ENCODE peak calls at places on chromosome 17, in ten cellular contexts. One of them, this sample, is unnamed.

GRCh38 chr17:1110844-1111598 is 68.8 kb downstream of the ABR start:
- DNase-seq in GM23248: peak
- DNase-seq in tibial artery: peak
- DNase-seq in dorsolateral prefrontal cortex: no peak
- DNase-seq in BJ: peak
- DNase-seq in AG04450: peak
- DNase-seq in CD4-positive, alpha-beta memory T cell: peak
- DNase-seq in HL-60: peak
- DNase-seq in lower leg skin: peak
- DNase-seq in HCT116: peak
- DNase-seq in this sample: peak

GRCh38 chr17:46035112-46035818 is 36.2 kb downstream of the STH start:
- DNase-seq in dorsolateral prefrontal cortex: no peak
- DNase-seq in HCT116: no peak
- DNase-seq in AG04450: no peak
- DNase-seq in BJ: no peak
- DNase-seq in tibial artery: no peak
- DNase-seq in HL-60: no peak
- DNase-seq in CD4-positive, alpha-beta memory T cell: peak
- DNase-seq in GM23248: no peak
- DNase-seq in lower leg skin: no peak
- DNase-seq in this sample: no peak

GRCh38 chr17:82737981-82738877 is 2.8 kb downstream of the FN3K start:
- DNase-seq in tibial artery: no peak
- DNase-seq in CD4-positive, alpha-beta memory T cell: no peak
- DNase-seq in HL-60: no peak
- DNase-seq in HCT116: no peak
- DNase-seq in lower leg skin: no peak
- DNase-seq in GM23248: peak
- DNase-seq in AG04450: no peak
- DNase-seq in dorsolateral prefrontal cortex: peak
- DNase-seq in BJ: no peak
- DNase-seq in this sample: no peak

GRCh38 chr17:71127416-71127815 is 958.1 kb downstream of the KCNJ2 start:
- DNase-seq in tibial artery: no peak
- DNase-seq in CD4-positive, alpha-beta memory T cell: no peak
- DNase-seq in lower leg skin: no peak
- DNase-seq in AG04450: no peak
- DNase-seq in BJ: no peak
- DNase-seq in HL-60: no peak
- DNase-seq in HCT116: no peak
- DNase-seq in GM23248: no peak
- DNase-seq in dorsolateral prefrontal cortex: no peak
- DNase-seq in this sample: no peak

GRCh38 chr17:40303009-40303657 is 5.8 kb upstream of the RARA start:
- DNase-seq in GM23248: peak
- DNase-seq in HL-60: no peak
- DNase-seq in HCT116: peak
- DNase-seq in CD4-positive, alpha-beta memory T cell: peak
- DNase-seq in BJ: no peak
- DNase-seq in lower leg skin: peak
- DNase-seq in tibial artery: no peak
- DNase-seq in dorsolateral prefrontal cortex: no peak
- DNase-seq in AG04450: peak
- DNase-seq in this sample: no peak

GRCh38 chr17:61689610-61690180 is 98.7 kb upstream of the NACA2 start:
- DNase-seq in AG04450: no peak
- DNase-seq in lower leg skin: no peak
- DNase-seq in HL-60: no peak
- DNase-seq in tibial artery: no peak
- DNase-seq in GM23248: peak
- DNase-seq in CD4-positive, alpha-beta memory T cell: no peak
- DNase-seq in BJ: no peak
- DNase-seq in HCT116: no peak
- DNase-seq in dorsolateral prefrontal cortex: no peak
- DNase-seq in this sample: no peak

GRCh38 chr17:8740486-8740885 is 4.2 kb downstream of the CCDC42 start:
- DNase-seq in tibial artery: peak
- DNase-seq in dorsolateral prefrontal cortex: no peak
- DNase-seq in HCT116: no peak
- DNase-seq in GM23248: no peak
- DNase-seq in HL-60: no peak
- DNase-seq in CD4-positive, alpha-beta memory T cell: peak
- DNase-seq in AG04450: no peak
- DNase-seq in BJ: no peak
- DNase-seq in lower leg skin: no peak
- DNase-seq in this sample: no peak

GRCh38 chr17:49621420-49621819 is 45.7 kb downstream of the NXPH3 start:
- DNase-seq in tibial artery: no peak
- DNase-seq in HL-60: no peak
- DNase-seq in lower leg skin: no peak
- DNase-seq in GM23248: no peak
- DNase-seq in CD4-positive, alpha-beta memory T cell: no peak
- DNase-seq in BJ: no peak
- DNase-seq in dorsolateral prefrontal cortex: no peak
- DNase-seq in AG04450: no peak
- DNase-seq in HCT116: no peak
- DNase-seq in this sample: no peak

GRCh38 chr17:32875904-32876413 is 965 bp downstream of the MYO1D start:
- DNase-seq in AG04450: no peak
- DNase-seq in tibial artery: no peak
- DNase-seq in CD4-positive, alpha-beta memory T cell: no peak
- DNase-seq in HCT116: no peak
- DNase-seq in BJ: no peak
- DNase-seq in lower leg skin: no peak
- DNase-seq in dorsolateral prefrontal cortex: no peak
- DNase-seq in HL-60: no peak
- DNase-seq in GM23248: peak
- DNase-seq in this sample: no peak

GRCh38 chr17:1490643-1491405 is 1.7 kb downstream of the MYO1C start:
- DNase-seq in GM23248: peak
- DNase-seq in HL-60: no peak
- DNase-seq in BJ: no peak
- DNase-seq in HCT116: no peak
- DNase-seq in lower leg skin: peak
- DNase-seq in dorsolateral prefrontal cortex: no peak
- DNase-seq in AG04450: no peak
- DNase-seq in CD4-positive, alpha-beta memory T cell: peak
- DNase-seq in tibial artery: peak
- DNase-seq in this sample: no peak

GRCh38 chr17:72411124-72411563 is 290.3 kb downstream of the SOX9 start:
- DNase-seq in tibial artery: no peak
- DNase-seq in AG04450: no peak
- DNase-seq in BJ: no peak
- DNase-seq in CD4-positive, alpha-beta memory T cell: no peak
- DNase-seq in lower leg skin: no peak
- DNase-seq in dorsolateral prefrontal cortex: no peak
- DNase-seq in HL-60: no peak
- DNase-seq in GM23248: no peak
- DNase-seq in HCT116: no peak
- DNase-seq in this sample: no peak

GRCh38 chr17:64083093-64083492 is 46.9 kb downstream of the ERN1 start:
- DNase-seq in AG04450: no peak
- DNase-seq in CD4-positive, alpha-beta memory T cell: no peak
- DNase-seq in GM23248: no peak
- DNase-seq in BJ: no peak
- DNase-seq in HL-60: no peak
- DNase-seq in lower leg skin: no peak
- DNase-seq in dorsolateral prefrontal cortex: no peak
- DNase-seq in tibial artery: no peak
- DNase-seq in HCT116: no peak
- DNase-seq in this sample: no peak

GRCh38 chr17:814371-814770 is 32.2 kb downstream of the MRM3 start:
- DNase-seq in HCT116: no peak
- DNase-seq in dorsolateral prefrontal cortex: no peak
- DNase-seq in AG04450: no peak
- DNase-seq in HL-60: no peak
- DNase-seq in lower leg skin: no peak
- DNase-seq in CD4-positive, alpha-beta memory T cell: no peak
- DNase-seq in tibial artery: no peak
- DNase-seq in GM23248: no peak
- DNase-seq in BJ: no peak
- DNase-seq in this sample: no peak

GRCh38 chr17:12965988-12966387 is 51.8 kb downstream of the ELAC2 start:
- DNase-seq in GM23248: no peak
- DNase-seq in CD4-positive, alpha-beta memory T cell: no peak
- DNase-seq in lower leg skin: no peak
- DNase-seq in tibial artery: no peak
- DNase-seq in dorsolateral prefrontal cortex: no peak
- DNase-seq in HL-60: no peak
- DNase-seq in HCT116: no peak
- DNase-seq in BJ: no peak
- DNase-seq in AG04450: no peak
- DNase-seq in this sample: no peak

GRCh38 chr17:8835631-8836364 is 31.7 kb downstream of the PIK3R6 start:
- DNase-seq in tibial artery: no peak
- DNase-seq in CD4-positive, alpha-beta memory T cell: no peak
- DNase-seq in AG04450: no peak
- DNase-seq in HL-60: no peak
- DNase-seq in HCT116: no peak
- DNase-seq in GM23248: no peak
- DNase-seq in lower leg skin: peak
- DNase-seq in dorsolateral prefrontal cortex: no peak
- DNase-seq in BJ: no peak
- DNase-seq in this sample: no peak

GRCh38 chr17:7477392-7478275 is 1.8 kb downstream of the ZBTB4 start:
- DNase-seq in BJ: peak
- DNase-seq in AG04450: peak
- DNase-seq in lower leg skin: peak
- DNase-seq in GM23248: peak
- DNase-seq in tibial artery: peak
- DNase-seq in dorsolateral prefrontal cortex: no peak
- DNase-seq in HL-60: no peak
- DNase-seq in HCT116: no peak
- DNase-seq in CD4-positive, alpha-beta memory T cell: no peak
- DNase-seq in this sample: peak

GRCh38 chr17:21233581-21234337 is 19.5 kb downstream of the NATD1 start:
- DNase-seq in BJ: no peak
- DNase-seq in AG04450: no peak
- DNase-seq in lower leg skin: no peak
- DNase-seq in tibial artery: no peak
- DNase-seq in dorsolateral prefrontal cortex: no peak
- DNase-seq in HCT116: no peak
- DNase-seq in GM23248: peak
- DNase-seq in CD4-positive, alpha-beta memory T cell: no peak
- DNase-seq in HL-60: no peak
- DNase-seq in this sample: no peak

GRCh38 chr17:31488982-31489294 is 97.5 kb downstream of the RAB11FIP4 start:
- DNase-seq in GM23248: no peak
- DNase-seq in BJ: no peak
- DNase-seq in dorsolateral prefrontal cortex: no peak
- DNase-seq in HL-60: no peak
- DNase-seq in CD4-positive, alpha-beta memory T cell: no peak
- DNase-seq in lower leg skin: no peak
- DNase-seq in tibial artery: no peak
- DNase-seq in AG04450: no peak
- DNase-seq in HCT116: no peak
- DNase-seq in this sample: no peak
- H3K4me3 ChIP-seq in GM23248: no peak
- H3K4me3 ChIP-seq in BJ: no peak
- H3K4me3 ChIP-seq in dorsolateral prefrontal cortex: peak
- H3K4me3 ChIP-seq in HL-60: peak
- H3K4me3 ChIP-seq in CD4-positive, alpha-beta memory T cell: peak
- H3K4me3 ChIP-seq in lower leg skin: peak
- H3K4me3 ChIP-seq in tibial artery: peak
- H3K4me3 ChIP-seq in AG04450: no peak
- H3K4me3 ChIP-seq in HCT116: peak
- H3K4me3 ChIP-seq in this sample: no peak

GRCh38 chr17:68347380-68347779 is 56.1 kb downstream of the ARSG start:
- DNase-seq in HCT116: no peak
- DNase-seq in AG04450: no peak
- DNase-seq in HL-60: no peak
- DNase-seq in tibial artery: no peak
- DNase-seq in CD4-positive, alpha-beta memory T cell: no peak
- DNase-seq in dorsolateral prefrontal cortex: no peak
- DNase-seq in lower leg skin: no peak
- DNase-seq in BJ: no peak
- DNase-seq in GM23248: no peak
- DNase-seq in this sample: no peak
- H3K4me3 ChIP-seq in HCT116: no peak
- H3K4me3 ChIP-seq in AG04450: no peak
- H3K4me3 ChIP-seq in HL-60: no peak
- H3K4me3 ChIP-seq in tibial artery: no peak
- H3K4me3 ChIP-seq in CD4-positive, alpha-beta memory T cell: no peak
- H3K4me3 ChIP-seq in dorsolateral prefrontal cortex: no peak
- H3K4me3 ChIP-seq in lower leg skin: no peak
- H3K4me3 ChIP-seq in BJ: no peak
- H3K4me3 ChIP-seq in GM23248: no peak
- H3K4me3 ChIP-seq in this sample: no peak

DNA sequence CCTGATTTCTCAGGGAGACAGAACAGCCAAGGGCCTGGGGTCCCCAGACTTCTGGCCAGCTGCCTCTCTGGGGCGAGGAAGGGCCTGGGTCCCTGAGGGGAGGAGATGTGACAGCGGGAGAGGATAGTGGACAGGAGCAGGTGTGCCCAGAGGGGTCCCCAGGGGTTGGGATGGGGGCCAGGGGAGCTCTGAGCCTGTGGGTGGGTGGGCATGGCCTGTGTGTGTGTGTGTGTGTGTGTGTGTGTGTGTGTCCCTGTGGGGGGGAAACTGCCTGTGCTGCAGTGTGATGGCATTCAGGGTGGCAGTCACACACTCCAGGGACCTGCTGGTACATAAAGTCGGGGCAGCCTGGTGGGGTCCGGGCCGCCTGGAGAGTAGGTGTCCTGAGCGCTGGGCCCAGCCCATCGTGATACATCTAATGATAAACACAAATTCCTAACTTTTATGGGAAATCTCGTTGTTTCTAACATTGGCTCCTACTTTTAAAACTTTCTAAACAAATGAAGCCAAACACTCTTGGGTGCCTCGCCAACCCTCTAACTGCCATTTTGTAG is 1.4 kb downstream of the ITGB4 start:
- DNase-seq in CD4-positive, alpha-beta memory T cell: no peak
- DNase-seq in GM23248: no peak
- DNase-seq in HL-60: no peak
- DNase-seq in BJ: no peak
- DNase-seq in AG04450: no peak
- DNase-seq in HCT116: no peak
- DNase-seq in tibial artery: no peak
- DNase-seq in dorsolateral prefrontal cortex: no peak
- DNase-seq in lower leg skin: no peak
- DNase-seq in this sample: no peak
- H3K4me3 ChIP-seq in CD4-positive, alpha-beta memory T cell: no peak
- H3K4me3 ChIP-seq in GM23248: no peak
- H3K4me3 ChIP-seq in HL-60: no peak
- H3K4me3 ChIP-seq in BJ: no peak
- H3K4me3 ChIP-seq in AG04450: no peak
- H3K4me3 ChIP-seq in HCT116: peak
- H3K4me3 ChIP-seq in tibial artery: no peak
- H3K4me3 ChIP-seq in dorsolateral prefrontal cortex: no peak
- H3K4me3 ChIP-seq in lower leg skin: peak
- H3K4me3 ChIP-seq in this sample: no peak

GRCh38 chr17:69502488-69502887 is 88.0 kb downstream of the MAP2K6 start:
- DNase-seq in BJ: no peak
- DNase-seq in tibial artery: no peak
- DNase-seq in HL-60: no peak
- DNase-seq in GM23248: no peak
- DNase-seq in CD4-positive, alpha-beta memory T cell: no peak
- DNase-seq in AG04450: no peak
- DNase-seq in HCT116: no peak
- DNase-seq in dorsolateral prefrontal cortex: no peak
- DNase-seq in lower leg skin: no peak
- DNase-seq in this sample: no peak
- H3K4me3 ChIP-seq in BJ: peak
- H3K4me3 ChIP-seq in tibial artery: no peak
- H3K4me3 ChIP-seq in HL-60: no peak
- H3K4me3 ChIP-seq in GM23248: peak
- H3K4me3 ChIP-seq in CD4-positive, alpha-beta memory T cell: no peak
- H3K4me3 ChIP-seq in AG04450: peak
- H3K4me3 ChIP-seq in HCT116: no peak
- H3K4me3 ChIP-seq in dorsolateral prefrontal cortex: peak
- H3K4me3 ChIP-seq in lower leg skin: no peak
- H3K4me3 ChIP-seq in this sample: no peak

GRCh38 chr17:48506246-48506645 is 24.6 kb downstream of the HOXB1 start:
- DNase-seq in tibial artery: no peak
- DNase-seq in AG04450: no peak
- DNase-seq in lower leg skin: no peak
- DNase-seq in GM23248: peak
- DNase-seq in CD4-positive, alpha-beta memory T cell: no peak
- DNase-seq in BJ: no peak
- DNase-seq in HCT116: no peak
- DNase-seq in dorsolateral prefrontal cortex: no peak
- DNase-seq in HL-60: no peak
- DNase-seq in this sample: no peak
- H3K4me3 ChIP-seq in tibial artery: no peak
- H3K4me3 ChIP-seq in AG04450: no peak
- H3K4me3 ChIP-seq in lower leg skin: no peak
- H3K4me3 ChIP-seq in GM23248: no peak
- H3K4me3 ChIP-seq in CD4-positive, alpha-beta memory T cell: no peak
- H3K4me3 ChIP-seq in BJ: no peak
- H3K4me3 ChIP-seq in HCT116: no peak
- H3K4me3 ChIP-seq in dorsolateral prefrontal cortex: no peak
- H3K4me3 ChIP-seq in HL-60: no peak
- H3K4me3 ChIP-seq in this sample: no peak

This sample was measured in AG04449.